ENCODE peak calls at places on chromosomes 16 and 17, in five cellular contexts. S is endothelial cell of umbilical vein; M is A549; D is CD4-positive, alpha-beta memory T cell; F is KG1. G is an unnamed sample.

GRCh38 chr17:49132699-49133364 is at the start of gene B4GALNT2:
- DNase-seq in S (no peak), M (peak), D (peak), F (no peak), G (no peak)

GRCh38 chr17:68440526-68440925 is 16.8 kb downstream of the WIPI1 start:
- DNase-seq in S (no peak), M (no peak), D (no peak), F (no peak), G (no peak)

GRCh38 chr17:28549274-28550132 is 2.9 kb downstream of the UNC119 start:
- DNase-seq in S (no peak), M (no peak), D (peak), F (no peak), G (peak)

GRCh38 chr16:14302399-14303181 is 231.5 kb downstream of the MRTFB start:
- DNase-seq in S (peak), M (no peak), D (no peak), F (no peak), G (no peak)

GRCh38 chr17:975321-975982 is 4.1 kb downstream of the NXN start:
- DNase-seq in S (no peak), M (no peak), D (no peak), F (no peak), G (no peak)

GRCh38 chr17:30188211-30188939 is 47.1 kb downstream of the SLC6A4 start:
- DNase-seq in S (no peak), M (no peak), D (no peak), F (no peak), G (no peak)

GRCh38 chr16:88870608-88871348 is 4.3 kb upstream of the PABPN1L start:
- DNase-seq in S (no peak), M (no peak), D (no peak), F (no peak), G (no peak)

GRCh38 chr17:82213251-82214011 is 789 bp upstream of the CCDC57 start:
- DNase-seq in S (peak), M (peak), D (peak), F (no peak), G (peak)

GRCh38 chr17:14744716-14745115 is 443.8 kb downstream of the HS3ST3B1 start:
- DNase-seq in S (no peak), M (no peak), D (no peak), F (no peak), G (no peak)

GRCh38 chr17:17098426-17099035 is 56.3 kb downstream of the MPRIP start:
- DNase-seq in S (no peak), M (no peak), D (no peak), F (no peak), G (no peak)

GRCh38 chr16:66881014-66881417 is 701 bp downstream of the PDP2 start:
- DNase-seq in S (peak), M (no peak), D (no peak), F (peak), G (no peak)

GRCh38 chr17:57247261-57247660 is 9.1 kb upstream of the MSI2 start:
- DNase-seq in S (no peak), M (no peak), D (no peak), F (no peak), G (no peak)

GRCh38 chr17:15351925-15352324 is 10.5 kb upstream of the TEKT3 start:
- DNase-seq in S (no peak), M (peak), D (no peak), F (no peak), G (no peak)

GRCh38 chr17:39772415-39772814 is 34.7 kb downstream of the GRB7 start:
- DNase-seq in S (no peak), M (no peak), D (no peak), F (no peak), G (no peak)

GRCh38 chr16:84730406-84731106 is 30.8 kb downstream of the USP10 start:
- DNase-seq in S (peak), M (peak), D (no peak), F (peak), G (no peak)

GRCh38 chr17:83041305-83041704 is 38.1 kb upstream of the METRNL start:
- DNase-seq in S (no peak), M (no peak), D (no peak), F (no peak), G (no peak)

GRCh38 chr17:28501421-28502284 is 4.5 kb upstream of the FOXN1 start:
- DNase-seq in S (no peak), M (no peak), D (no peak), F (no peak), G (no peak)

GRCh38 chr17:13807103-13807502 is 205.4 kb upstream of the HS3ST3A1 start:
- DNase-seq in S (no peak), M (no peak), D (no peak), F (no peak), G (no peak)

GRCh38 chr16:69520800-69521602 is 44.8 kb upstream of the NFAT5 start:
- DNase-seq in S (no peak), M (no peak), D (no peak), F (no peak), G (no peak)

GRCh38 chr17:43556292-43556691 is 10.2 kb upstream of the ETV4 start:
- DNase-seq in S (no peak), M (peak), D (no peak), F (peak), G (no peak)

GRCh38 chr17:6651483-6652452 is at the start of the genes C17orf100 and MED31:
- DNase-seq in S (peak), M (peak), D (peak), F (peak), G (peak)

GRCh38 chr17:68424861-68425260 is 32.4 kb downstream of the WIPI1 start:
- DNase-seq in S (no peak), M (no peak), D (no peak), F (no peak), G (no peak)

GRCh38 chr16:87344165-87344930 is 27.2 kb upstream of the C16orf95 start:
- DNase-seq in S (no peak), M (no peak), D (no peak), F (no peak), G (no peak)

GRCh38 chr16:78198299-78198698 is 98.8 kb downstream of the WWOX start:
- DNase-seq in S (no peak), M (no peak), D (no peak), F (no peak), G (no peak)

GRCh38 chr17:964881-965280 is 14.7 kb downstream of the NXN start:
- DNase-seq in S (peak), M (no peak), D (no peak), F (no peak), G (no peak)

G was measured in central memory CD4-positive, alpha-beta T cell.